ENCODE peak calls at places on chromosomes 16 and 17, in seven cellular contexts. X is colonic mucosa, B is A549, Y is heart right ventricle, P is adrenal gland, C is uterus, N is cardiac muscle cell. A is an unnamed sample.
A peak's percentile ranks its signal among the peaks of the same experiment; 100 is the strongest.

GRCh38 chr17:1736348-1737281 is 6.1 kb upstream of the SERPINF2 start:
- DNase-seq in B (peak; percentile 66), P (peak; percentile 85), X (no peak), Y (peak; percentile 69), N (peak; percentile 93), C (peak; percentile 89), A (peak; percentile 84)

GRCh38 chr17:45316271-45317112 is at the start of gene MAP3K14:
- DNase-seq in C (peak; percentile 68), N (peak; percentile 82), Y (peak; percentile 60), P (peak; percentile 75), X (peak; percentile 69), B (peak; percentile 71), A (peak; percentile 95)

GRCh38 chr16:86975445-86975844 is 341.7 kb downstream of the C16orf95 start:
- DNase-seq in B (peak; percentile 78), Y (no peak), P (no peak), C (no peak), X (no peak), N (peak; percentile 93), A (no peak)

GRCh38 chr17:4004517-4005295 is 40.5 kb upstream of the ATP2A3 start:
- DNase-seq in P (no peak), B (peak; percentile 56), X (peak; percentile 76), Y (peak; percentile 41), N (peak; percentile 47), C (no peak), A (peak; percentile 94)

GRCh38 chr17:37103191-37103590 is 154.4 kb downstream of the AATF start:
- DNase-seq in X (no peak), C (no peak), N (no peak), Y (no peak), P (no peak), B (no peak), A (no peak)

GRCh38 chr16:49463529-49463928 is 89.9 kb downstream of the C16orf78 start:
- DNase-seq in C (no peak), B (no peak), N (no peak), P (no peak), Y (no peak), X (peak; percentile 42), A (peak; percentile 35)

GRCh38 chr16:84739349-84740124 is 39.7 kb downstream of the USP10 start:
- DNase-seq in B (no peak), P (no peak), N (peak; percentile 60), C (no peak), X (no peak), Y (no peak), A (no peak)

GRCh38 chr17:30091771-30092170 is 24.8 kb upstream of the NSRP1 start:
- DNase-seq in N (peak; percentile 80), Y (no peak), P (no peak), X (no peak), C (no peak), B (peak; percentile 24), A (no peak)

GRCh38 chr17:13107726-13108235 is 90.0 kb upstream of the ELAC2 start:
- DNase-seq in P (no peak), B (no peak), C (no peak), X (no peak), Y (no peak), N (no peak), A (no peak)

GRCh38 chr17:36030949-36031348 is 13.2 kb upstream of the CCL23 start:
- DNase-seq in C (no peak), Y (no peak), X (no peak), B (no peak), N (no peak), P (no peak), A (no peak)

GRCh38 chr16:15665107-15665506 is 15.1 kb downstream of the NDE1 start:
- DNase-seq in X (no peak), C (no peak), N (no peak), Y (no peak), P (no peak), B (no peak), A (no peak)

GRCh38 chr17:71941920-71942319 is 178.9 kb upstream of the SOX9 start:
- DNase-seq in Y (no peak), P (no peak), N (no peak), X (peak; percentile 71), C (no peak), B (no peak), A (no peak)

GRCh38 chr17:27526603-27527002 is 70.4 kb downstream of the KSR1 start:
- DNase-seq in X (peak; percentile 44), Y (peak; percentile 35), N (peak; percentile 69), B (peak; percentile 52), P (peak; percentile 47), C (no peak), A (peak; percentile 81)

GRCh38 chr17:44878627-44879221 is 20.5 kb downstream of the EFTUD2 start:
- DNase-seq in X (peak; percentile 30), Y (peak; percentile 49), C (peak; percentile 57), P (no peak), B (peak; percentile 45), N (peak; percentile 58), A (no peak)

GRCh38 chr17:2062571-2063183 is 7.8 kb downstream of the HIC1 start:
- DNase-seq in X (no peak), N (peak; percentile 57), P (no peak), B (no peak), C (peak; percentile 69), Y (peak; percentile 13), A (no peak)

GRCh38 chr17:3961564-3962047 is 2.6 kb downstream of the ATP2A3 start:
- DNase-seq in C (no peak), P (no peak), N (no peak), B (no peak), X (peak; percentile 74), Y (no peak), A (no peak)

GRCh38 chr17:79011451-79012147 is 2.0 kb upstream of the CANT1 start:
- DNase-seq in X (no peak), N (peak; percentile 75), C (no peak), Y (no peak), P (no peak), B (no peak), A (no peak)

GRCh38 chr17:7183433-7184090 is 4.4 kb upstream of the ASGR1 start:
- DNase-seq in C (no peak), Y (no peak), B (no peak), N (no peak), X (no peak), P (peak; percentile 61), A (peak; percentile 2)

GRCh38 chr17:28405632-28406477 is at the start of gene SLC46A1:
- DNase-seq in X (peak; percentile 65), Y (peak; percentile 61), C (peak; percentile 54), N (peak; percentile 37), B (peak; percentile 61), P (peak; percentile 45), A (peak; percentile 57)

GRCh38 chr16:22736791-22737190 is 77.2 kb upstream of the HS3ST2 start:
- DNase-seq in Y (no peak), N (no peak), P (no peak), C (no peak), X (no peak), B (no peak), A (no peak)

GRCh38 chr17:5365831-5366230 is 53.6 kb downstream of the NUP88 start:
- DNase-seq in X (no peak), C (no peak), N (no peak), Y (no peak), P (no peak), B (no peak), A (no peak)

GRCh38 chr17:36652716-36653115 is 51.3 kb downstream of the MRM1 start:
- DNase-seq in X (peak; percentile 82), Y (no peak), N (no peak), B (no peak), C (no peak), P (no peak), A (no peak)

GRCh38 chr16:86619263-86619935 is 41.0 kb downstream of the FOXL1 start:
- DNase-seq in P (no peak), C (no peak), X (no peak), B (peak; percentile 38), Y (no peak), N (no peak), A (no peak)

GRCh38 chr17:47997595-47997994 is 26.7 kb downstream of the CDK5RAP3 start:
- DNase-seq in Y (no peak), C (no peak), P (no peak), X (no peak), B (no peak), N (no peak), A (no peak)
- H3K4me1 ChIP-seq in Y (no peaks in the 10 kb centered on the region), C (no peaks in the 10 kb centered on the region), P (peaks cover 2% of the 10 kb centered on the region), X (no peaks in the 10 kb centered on the region), B (peaks cover 6% of the 10 kb centered on the region), N (peaks cover 22% of the 10 kb centered on the region), A (no peaks in the 10 kb centered on the region)

GRCh38 chr17:67276075-67276474 is 31.1 kb upstream of the HELZ start:
- DNase-seq in P (no peak), Y (no peak), X (no peak), N (peak; percentile 18), B (peak; percentile 61), C (no peak), A (no peak)
- TF ChIP-seq CTCF in P (no peak), Y (no peak), X (no peak), N (no peak), B (no peak), C (no peak), A (no peak)

DNA sequence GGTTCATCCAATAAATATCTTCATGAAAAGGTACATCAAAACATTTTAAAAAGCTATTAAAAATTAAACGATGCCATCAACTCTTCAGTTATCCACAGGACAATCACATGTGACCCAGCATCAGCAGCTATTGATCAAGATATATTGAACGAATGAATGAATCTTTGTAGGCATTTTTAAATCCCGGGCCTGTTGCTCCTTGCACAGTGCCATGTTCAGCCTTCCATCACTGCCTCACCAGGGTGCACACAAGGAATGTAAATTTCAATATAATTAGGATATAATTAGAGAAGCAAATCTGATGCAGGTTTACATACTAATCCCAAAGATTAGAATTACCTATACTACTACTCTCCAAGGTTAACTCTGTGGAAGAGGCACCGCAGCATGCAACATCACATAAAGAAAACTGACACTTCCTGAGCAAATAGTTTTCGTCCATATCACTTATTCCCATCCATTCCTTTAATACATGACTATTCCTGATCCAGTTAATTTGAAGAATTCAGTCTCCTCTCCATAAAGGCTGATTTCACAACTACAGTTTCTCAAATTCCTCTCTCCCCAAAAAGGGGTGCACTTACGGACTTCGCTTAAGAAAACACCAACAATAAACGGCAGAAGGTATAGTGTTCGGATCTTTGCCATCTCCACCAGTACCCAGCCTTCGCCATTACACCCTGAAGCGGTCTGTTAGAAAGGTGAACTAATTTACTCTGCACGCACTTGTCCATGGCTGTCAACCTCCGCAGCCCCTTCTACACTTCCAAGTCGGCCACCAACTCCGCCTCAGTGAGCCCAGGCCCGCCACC is 938 bp downstream of the NCOR1 start:
- DNase-seq in C (no peak), X (no peak), B (no peak), P (no peak), N (no peak), Y (no peak), A (no peak)
- H3K4me1 ChIP-seq in C (peaks cover 4% of the 10 kb centered on the region), X (no peaks in the 10 kb centered on the region), B (peaks cover 36% of the 10 kb centered on the region), P (peaks cover 18% of the 10 kb centered on the region), N (peaks cover 21% of the 10 kb centered on the region), Y (peaks cover 39% of the 10 kb centered on the region), A (peaks cover 65% of the 10 kb centered on the region)

DNA sequence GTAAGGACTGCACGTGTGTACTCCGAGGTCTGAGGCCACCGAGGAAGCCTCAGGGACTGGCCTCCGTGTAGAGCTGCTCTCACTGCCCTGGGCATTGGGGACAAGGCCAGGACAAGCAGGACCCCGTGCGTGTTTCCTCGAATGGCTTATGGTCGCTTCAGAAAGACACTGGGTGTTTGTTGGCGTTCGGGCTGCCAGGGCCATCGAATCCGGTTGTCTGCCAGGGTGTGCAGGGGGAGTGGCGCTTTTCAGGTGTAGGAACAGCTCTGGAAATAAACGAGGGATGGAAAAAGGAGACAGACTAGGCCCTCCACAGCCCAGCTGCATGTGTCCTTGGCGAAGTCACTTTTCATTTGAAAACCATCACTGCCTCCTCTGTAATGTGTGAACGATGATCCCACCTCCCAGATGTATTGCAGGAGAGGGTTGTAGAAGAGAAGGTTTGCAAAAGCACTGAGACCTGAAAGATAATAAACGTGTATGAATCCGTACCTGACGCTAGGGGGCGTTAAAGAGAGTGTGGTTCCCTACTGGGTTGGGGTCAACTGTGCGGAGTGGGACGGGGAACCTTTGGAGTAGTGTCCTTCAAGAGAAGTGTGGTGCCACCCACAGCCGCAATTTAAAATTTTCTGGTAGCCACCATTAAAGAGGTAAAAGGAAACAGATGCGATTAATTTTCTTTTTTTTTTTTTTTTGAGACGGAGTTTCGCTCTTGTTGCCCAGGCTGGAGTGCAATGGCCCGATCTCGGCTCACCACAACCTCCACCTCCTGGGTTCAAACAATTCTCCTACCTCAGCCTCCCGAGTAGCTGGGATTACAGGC is 2.1 kb upstream of the ZSCAN10 start:
- DNase-seq in P (no peak), X (peak; percentile 62), C (no peak), N (peak; percentile 42), B (peak; percentile 65), Y (no peak), A (no peak)
- TF ChIP-seq CTCF in P (peak; percentile 37), X (peak; percentile 49), C (no peak), N (peak; percentile 57), B (peak; percentile 61), Y (peak; percentile 47), A (peak; percentile 32)